ENCODE peak calls at places on chromosomes 6 and 20, in seven cellular contexts. H is stimulated activated CD4-positive, alpha-beta T cell treated with anti-CD3 and anti-CD28 coated beads, Interleukin-4, amount 100 ng/mL, for 4 hours; C is HFFc6; M is AG08396; B is non-pigmented ciliary epithelial cell; O is T-helper 17 cell; P is SW 1271. Y is an unnamed sample.

GRCh38 chr6:6614096-6614964 is 25.8 kb downstream of the LY86 start:
- DNase-seq in H (no peak), C (no peak), M (no peak), B (no peak), O (no peak), P (no peak), Y (no peak)

GRCh38 chr20:47220161-47220582 is 136.3 kb downstream of the ZMYND8 start:
- DNase-seq in H (peak; percentile 23), C (peak; percentile 22), M (peak; percentile 46), B (no peak), O (peak; percentile 18), P (no peak), Y (no peak)

GRCh38 chr6:76166874-76167273 is 94.4 kb upstream of the IMPG1 start:
- DNase-seq in H (no peak), C (no peak), M (no peak), B (no peak), O (no peak), P (no peak), Y (no peak)

GRCh38 chr6:137749595-137750215 is 117.4 kb upstream of the TNFAIP3 start:
- DNase-seq in H (no peak), C (no peak), M (no peak), B (no peak), O (no peak), P (no peak), Y (no peak)

GRCh38 chr6:42979523-42980177 is 669 bp upstream of the PEX6 start:
- DNase-seq in H (peak; percentile 20), C (peak; percentile 48), M (peak; percentile 57), B (no peak), O (no peak), P (no peak), Y (no peak)

GRCh38 chr20:20085071-20085470 is 32.7 kb downstream of the CFAP61 start:
- DNase-seq in H (no peak), C (no peak), M (no peak), B (no peak), O (no peak), P (no peak), Y (no peak)

GRCh38 chr6:151670116-151670515 is 137.4 kb upstream of the ESR1 start:
- DNase-seq in H (no peak), C (no peak), M (no peak), B (no peak), O (no peak), P (no peak), Y (no peak)

GRCh38 chr20:35305682-35306556 is 13.7 kb upstream of the FAM83C start:
- DNase-seq in H (peak; percentile 60), C (peak; percentile 99), M (peak; percentile 94), B (peak; percentile 97), O (no peak), P (peak; percentile 100), Y (no peak)

GRCh38 chr6:56101141-56101553 is 146.2 kb downstream of the COL21A1 start:
- DNase-seq in H (no peak), C (peak; percentile 93), M (peak; percentile 40), B (peak; percentile 89), O (no peak), P (no peak), Y (no peak)

GRCh38 chr6:6975395-6976111 is 132.2 kb upstream of the RREB1 start:
- DNase-seq in H (no peak), C (no peak), M (no peak), B (no peak), O (no peak), P (no peak), Y (no peak)

GRCh38 chr20:24633026-24633425 is 163.6 kb downstream of the SYNDIG1 start:
- DNase-seq in H (no peak), C (peak; percentile 27), M (no peak), B (no peak), O (no peak), P (no peak), Y (no peak)

Y was measured in NCI-H526.